ENCODE peak calls at places on chromosomes 13 and 19, in five cellular contexts. E is mucosa of gallbladder, O is PC-9, M is frontal cortex, P is lower leg skin. G is an unnamed sample.

GRCh38 chr13:99273128-99273527 is 14.9 kb upstream of the GPR18 start:
- DNase-seq in E (no peak), P (no peak), M (no peak), O (no peak), G (no peak)

GRCh38 chr19:3944018-3944721 is 11.3 kb downstream of the NMRK2 start:
- DNase-seq in M (no peak), E (no peak), O (no peak), P (no peak), G (no peak)

GRCh38 chr19:4557186-4557970 is 2.1 kb downstream of the SEMA6B start:
- DNase-seq in O (peak), P (no peak), M (no peak), E (no peak), G (peak)

GRCh38 chr19:19526581-19527370 is 1.9 kb upstream of the YJEFN3 start:
- DNase-seq in O (no peak), M (no peak), E (no peak), P (no peak), G (no peak)

GRCh38 chr13:33191425-33192221 is 93.9 kb downstream of the STARD13 start:
- DNase-seq in P (no peak), O (no peak), M (no peak), E (no peak), G (no peak)

GRCh38 chr13:90800082-90800746 is 547.3 kb upstream of the MIR17HG start:
- DNase-seq in E (peak), M (no peak), P (no peak), O (no peak), G (no peak)

GRCh38 chr13:26132756-26133155 is 80.9 kb upstream of the SHISA2 start:
- DNase-seq in M (no peak), O (no peak), E (no peak), P (no peak), G (no peak)

GRCh38 chr19:13839938-13840750 is 36.8 kb upstream of the NANOS3 start:
- DNase-seq in M (no peak), O (peak), P (peak), E (no peak), G (peak)

GRCh38 chr19:9885077-9885552 is 50.0 kb downstream of the PIN1 start:
- DNase-seq in O (no peak), M (no peak), E (no peak), P (no peak), G (no peak)

GRCh38 chr13:26721251-26721939 is 39.2 kb downstream of the GPR12 start:
- DNase-seq in M (no peak), P (peak), E (no peak), O (no peak), G (no peak)

GRCh38 chr13:101579291-101579802 is 126.9 kb downstream of the ITGBL1 start:
- DNase-seq in P (no peak), M (no peak), O (no peak), E (no peak), G (peak)

GRCh38 chr13:114249062-114249461 is 14.4 kb downstream of the CDC16 start:
- DNase-seq in O (no peak), E (no peak), P (no peak), M (no peak), G (no peak)

GRCh38 chr19:29923653-29924052 is 18.4 kb upstream of the URI1 start:
- DNase-seq in O (no peak), P (no peak), M (no peak), E (no peak), G (no peak)

GRCh38 chr13:97359181-97360057 is 74.5 kb upstream of the RAP2A start:
- DNase-seq in O (peak), M (no peak), E (peak), P (no peak), G (peak)

GRCh38 chr13:41418751-41419150 is 38.6 kb upstream of the RGCC start:
- DNase-seq in O (no peak), P (no peak), M (no peak), E (no peak), G (no peak)

GRCh38 chr13:31166591-31166990 is 4.9 kb upstream of the HSPH1 start:
- DNase-seq in P (no peak), M (no peak), O (no peak), E (no peak), G (no peak)

GRCh38 chr19:40053491-40053890 is 2.5 kb downstream of the ZNF780B start:
- DNase-seq in M (no peak), O (no peak), P (no peak), E (no peak), G (no peak)

GRCh38 chr13:60326273-60326672 is 70.7 kb upstream of the TDRD3 start:
- DNase-seq in P (no peak), M (no peak), O (no peak), E (no peak), G (no peak)

GRCh38 chr19:3849092-3849491 is 19.7 kb downstream of the ZFR2 start:
- DNase-seq in E (no peak), O (peak), M (no peak), P (no peak), G (peak)

GRCh38 chr19:1850809-1851544 is 2.7 kb upstream of the REXO1 start:
- DNase-seq in O (no peak), M (no peak), E (no peak), P (no peak), G (peak)

GRCh38 chr13:21033866-21034601 is 27.4 kb downstream of the LATS2 start:
- DNase-seq in M (no peak), O (peak), E (no peak), P (peak), G (peak)

GRCh38 chr19:19230505-19230904 is 18.7 kb downstream of the NCAN start:
- DNase-seq in M (no peak), P (no peak), O (no peak), E (no peak), G (no peak)

GRCh38 chr19:4679416-4679815 is 9.3 kb upstream of the MYDGF start:
- DNase-seq in M (no peak), E (no peak), P (no peak), O (no peak), G (no peak)

GRCh38 chr19:13974073-13974472 is 21.8 kb downstream of the DCAF15 start:
- DNase-seq in E (peak), O (no peak), M (no peak), P (no peak), G (no peak)

GRCh38 chr13:107138468-107138867 is 570.5 kb upstream of the ARGLU1 start:
- DNase-seq in M (no peak), O (peak), E (no peak), P (no peak), G (no peak)

GRCh38 chr13:51643882-51644281 is 59.6 kb downstream of the WDFY2 start:
- DNase-seq in E (no peak), P (no peak), M (no peak), O (no peak), G (no peak)

GRCh38 chr19:52258426-52258825 is 11.0 kb upstream of the ZNF766 start:
- DNase-seq in P (no peak), E (no peak), O (no peak), M (no peak), G (no peak)

GRCh38 chr13:45316996-45317395 is 24.0 kb downstream of the TPT1 start:
- DNase-seq in O (no peak), M (no peak), P (no peak), E (no peak), G (no peak)

GRCh38 chr19:10780368-10780767 is 55.6 kb downstream of the TMED1 start:
- DNase-seq in M (no peak), O (no peak), P (no peak), E (peak), G (no peak)

GRCh38 chr19:23783634-23784033 is 24.9 kb upstream of the ZNF681 start:
- DNase-seq in E (peak), P (peak), M (no peak), O (no peak), G (no peak)

GRCh38 chr19:3760871-3761361 is 576 bp downstream of the APBA3 start:
- DNase-seq in E (no peak), M (no peak), P (no peak), O (no peak), G (no peak)

GRCh38 chr13:109840201-109840892 is 54.0 kb upstream of the IRS2 start:
- DNase-seq in E (no peak), O (peak), M (no peak), P (peak), G (no peak)

GRCh38 chr13:26867451-26868067 is 107.0 kb upstream of the GPR12 start:
- DNase-seq in P (no peak), O (no peak), M (no peak), E (peak), G (peak)

GRCh38 chr19:5809469-5809868 is 4.6 kb downstream of the NRTN start:
- DNase-seq in P (no peak), E (no peak), O (no peak), M (no peak), G (no peak)

GRCh38 chr19:12112701-12113100 is 27.4 kb downstream of the ZNF20 start:
- DNase-seq in P (no peak), E (no peak), O (no peak), M (no peak), G (no peak)

GRCh38 chr13:51000058-51000457 is 90.5 kb downstream of the RNASEH2B start:
- DNase-seq in E (no peak), M (no peak), O (no peak), P (no peak), G (no peak)